ENCODE peak calls at places on chromosomes 16 and 17, in nine cellular contexts. One of them, this sample, is unnamed. For H3K36me3, the result is how much of the 10 kb centered on the place peaks cover.

GRCh38 chr17:56781944-56782737 is 51.6 kb downstream of the C17orf67 start:
- DNase-seq in K562: no peak
- DNase-seq in fibroblast of lung: no peak
- DNase-seq in cardiac muscle cell: no peak
- DNase-seq in CD4-positive, alpha-beta memory T cell: no peak
- DNase-seq in mucosa of descending colon: no peak
- DNase-seq in neural progenitor cell: no peak
- DNase-seq in psoas muscle: no peak
- DNase-seq in brain microvascular endothelial cell: no peak
- DNase-seq in this sample: no peak

GRCh38 chr17:40541060-40541872 is 24.0 kb downstream of the CCR7 start:
- DNase-seq in K562: peak
- DNase-seq in brain microvascular endothelial cell: no peak
- DNase-seq in psoas muscle: no peak
- DNase-seq in cardiac muscle cell: no peak
- DNase-seq in CD4-positive, alpha-beta memory T cell: peak
- DNase-seq in mucosa of descending colon: no peak
- DNase-seq in fibroblast of lung: no peak
- DNase-seq in neural progenitor cell: no peak
- DNase-seq in this sample: no peak

GRCh38 chr17:78839762-78840529 is 668 bp downstream of the USP36 start:
- DNase-seq in CD4-positive, alpha-beta memory T cell: peak
- DNase-seq in brain microvascular endothelial cell: peak
- DNase-seq in psoas muscle: peak
- DNase-seq in neural progenitor cell: peak
- DNase-seq in cardiac muscle cell: peak
- DNase-seq in mucosa of descending colon: peak
- DNase-seq in fibroblast of lung: peak
- DNase-seq in K562: peak
- DNase-seq in this sample: peak

GRCh38 chr17:57612202-57613071 is 132.7 kb downstream of the CCDC182 start:
- DNase-seq in mucosa of descending colon: no peak
- DNase-seq in K562: peak
- DNase-seq in CD4-positive, alpha-beta memory T cell: peak
- DNase-seq in psoas muscle: no peak
- DNase-seq in fibroblast of lung: no peak
- DNase-seq in brain microvascular endothelial cell: no peak
- DNase-seq in cardiac muscle cell: no peak
- DNase-seq in neural progenitor cell: peak
- DNase-seq in this sample: no peak

GRCh38 chr16:77945126-77945525 is 77.2 kb upstream of the CLEC3A start:
- DNase-seq in neural progenitor cell: no peak
- DNase-seq in mucosa of descending colon: no peak
- DNase-seq in K562: no peak
- DNase-seq in psoas muscle: no peak
- DNase-seq in cardiac muscle cell: no peak
- DNase-seq in brain microvascular endothelial cell: no peak
- DNase-seq in fibroblast of lung: no peak
- DNase-seq in CD4-positive, alpha-beta memory T cell: no peak
- DNase-seq in this sample: no peak

GRCh38 chr17:37743875-37744632 is 805 bp downstream of the HNF1B start:
- DNase-seq in cardiac muscle cell: no peak
- DNase-seq in neural progenitor cell: peak
- DNase-seq in brain microvascular endothelial cell: no peak
- DNase-seq in psoas muscle: no peak
- DNase-seq in K562: no peak
- DNase-seq in fibroblast of lung: no peak
- DNase-seq in mucosa of descending colon: peak
- DNase-seq in CD4-positive, alpha-beta memory T cell: no peak
- DNase-seq in this sample: no peak

GRCh38 chr16:14020141-14020540 is 51.0 kb upstream of the MRTFB start:
- DNase-seq in neural progenitor cell: no peak
- DNase-seq in psoas muscle: no peak
- DNase-seq in brain microvascular endothelial cell: no peak
- DNase-seq in mucosa of descending colon: no peak
- DNase-seq in fibroblast of lung: no peak
- DNase-seq in K562: no peak
- DNase-seq in CD4-positive, alpha-beta memory T cell: no peak
- DNase-seq in cardiac muscle cell: no peak
- DNase-seq in this sample: no peak

GRCh38 chr16:49599281-49599680 is 225.7 kb downstream of the C16orf78 start:
- DNase-seq in psoas muscle: no peak
- DNase-seq in cardiac muscle cell: no peak
- DNase-seq in brain microvascular endothelial cell: no peak
- DNase-seq in K562: no peak
- DNase-seq in mucosa of descending colon: no peak
- DNase-seq in fibroblast of lung: no peak
- DNase-seq in CD4-positive, alpha-beta memory T cell: no peak
- DNase-seq in neural progenitor cell: no peak
- DNase-seq in this sample: no peak

GRCh38 chr16:20763461-20764232 is at the start of gene ACSM3:
- DNase-seq in psoas muscle: no peak
- DNase-seq in brain microvascular endothelial cell: peak
- DNase-seq in neural progenitor cell: peak
- DNase-seq in K562: peak
- DNase-seq in cardiac muscle cell: peak
- DNase-seq in fibroblast of lung: peak
- DNase-seq in CD4-positive, alpha-beta memory T cell: peak
- DNase-seq in mucosa of descending colon: peak
- DNase-seq in this sample: peak

GRCh38 chr16:89863741-89864391 is 9.5 kb upstream of the TCF25 start:
- DNase-seq in psoas muscle: no peak
- DNase-seq in neural progenitor cell: no peak
- DNase-seq in CD4-positive, alpha-beta memory T cell: peak
- DNase-seq in mucosa of descending colon: peak
- DNase-seq in fibroblast of lung: peak
- DNase-seq in cardiac muscle cell: peak
- DNase-seq in brain microvascular endothelial cell: peak
- DNase-seq in K562: no peak
- DNase-seq in this sample: peak

GRCh38 chr17:13031718-13032350 is 14.0 kb upstream of the ELAC2 start:
- DNase-seq in CD4-positive, alpha-beta memory T cell: peak
- DNase-seq in neural progenitor cell: peak
- DNase-seq in cardiac muscle cell: peak
- DNase-seq in mucosa of descending colon: peak
- DNase-seq in brain microvascular endothelial cell: peak
- DNase-seq in K562: peak
- DNase-seq in fibroblast of lung: peak
- DNase-seq in psoas muscle: peak
- DNase-seq in this sample: peak

GRCh38 chr16:10583269-10583668 is 2.9 kb upstream of the EMP2 start:
- DNase-seq in mucosa of descending colon: no peak
- DNase-seq in fibroblast of lung: no peak
- DNase-seq in K562: no peak
- DNase-seq in CD4-positive, alpha-beta memory T cell: no peak
- DNase-seq in brain microvascular endothelial cell: no peak
- DNase-seq in cardiac muscle cell: no peak
- DNase-seq in psoas muscle: no peak
- DNase-seq in neural progenitor cell: no peak
- DNase-seq in this sample: no peak

GRCh38 chr17:57956311-57957119 is 1.3 kb upstream of the CUEDC1 start:
- DNase-seq in mucosa of descending colon: no peak
- DNase-seq in psoas muscle: no peak
- DNase-seq in K562: no peak
- DNase-seq in brain microvascular endothelial cell: no peak
- DNase-seq in fibroblast of lung: no peak
- DNase-seq in cardiac muscle cell: no peak
- DNase-seq in CD4-positive, alpha-beta memory T cell: peak
- DNase-seq in neural progenitor cell: no peak
- DNase-seq in this sample: peak

GRCh38 chr16:84700518-84701277 is 898 bp downstream of the USP10 start:
- DNase-seq in psoas muscle: no peak
- DNase-seq in brain microvascular endothelial cell: peak
- DNase-seq in CD4-positive, alpha-beta memory T cell: peak
- DNase-seq in K562: peak
- DNase-seq in neural progenitor cell: peak
- DNase-seq in mucosa of descending colon: peak
- DNase-seq in fibroblast of lung: peak
- DNase-seq in cardiac muscle cell: no peak
- DNase-seq in this sample: peak

GRCh38 chr16:660132-660458 is 7.8 kb upstream of the RHOT2 start:
- DNase-seq in psoas muscle: no peak
- DNase-seq in brain microvascular endothelial cell: no peak
- DNase-seq in K562: no peak
- DNase-seq in fibroblast of lung: no peak
- DNase-seq in neural progenitor cell: no peak
- DNase-seq in CD4-positive, alpha-beta memory T cell: no peak
- DNase-seq in cardiac muscle cell: no peak
- DNase-seq in mucosa of descending colon: no peak
- DNase-seq in this sample: no peak

GRCh38 chr17:17783825-17784598 is 52.8 kb downstream of the SREBF1 start:
- DNase-seq in mucosa of descending colon: peak
- DNase-seq in brain microvascular endothelial cell: no peak
- DNase-seq in psoas muscle: peak
- DNase-seq in fibroblast of lung: peak
- DNase-seq in CD4-positive, alpha-beta memory T cell: peak
- DNase-seq in neural progenitor cell: peak
- DNase-seq in K562: no peak
- DNase-seq in cardiac muscle cell: peak
- DNase-seq in this sample: peak

GRCh38 chr17:79821331-79822095 is 17.7 kb downstream of the CBX4 start:
- DNase-seq in cardiac muscle cell: no peak
- DNase-seq in mucosa of descending colon: no peak
- DNase-seq in psoas muscle: no peak
- DNase-seq in CD4-positive, alpha-beta memory T cell: no peak
- DNase-seq in K562: no peak
- DNase-seq in neural progenitor cell: no peak
- DNase-seq in brain microvascular endothelial cell: no peak
- DNase-seq in fibroblast of lung: no peak
- DNase-seq in this sample: no peak

GRCh38 chr17:5500247-5500803 is 14.0 kb downstream of the MIS12 start:
- DNase-seq in brain microvascular endothelial cell: no peak
- DNase-seq in cardiac muscle cell: no peak
- DNase-seq in CD4-positive, alpha-beta memory T cell: peak
- DNase-seq in K562: no peak
- DNase-seq in psoas muscle: no peak
- DNase-seq in mucosa of descending colon: no peak
- DNase-seq in fibroblast of lung: no peak
- DNase-seq in neural progenitor cell: no peak
- DNase-seq in this sample: no peak

GRCh38 chr16:47986031-47986430 is 169.8 kb downstream of the ABCC12 start:
- DNase-seq in K562: no peak
- DNase-seq in CD4-positive, alpha-beta memory T cell: no peak
- DNase-seq in mucosa of descending colon: no peak
- DNase-seq in psoas muscle: no peak
- DNase-seq in cardiac muscle cell: no peak
- DNase-seq in neural progenitor cell: no peak
- DNase-seq in fibroblast of lung: no peak
- DNase-seq in brain microvascular endothelial cell: no peak
- DNase-seq in this sample: no peak

GRCh38 chr17:71975998-71976649 is 144.7 kb upstream of the SOX9 start:
- DNase-seq in neural progenitor cell: peak
- DNase-seq in CD4-positive, alpha-beta memory T cell: no peak
- DNase-seq in fibroblast of lung: peak
- DNase-seq in mucosa of descending colon: peak
- DNase-seq in K562: no peak
- DNase-seq in cardiac muscle cell: peak
- DNase-seq in psoas muscle: peak
- DNase-seq in brain microvascular endothelial cell: peak
- DNase-seq in this sample: no peak

DNA sequence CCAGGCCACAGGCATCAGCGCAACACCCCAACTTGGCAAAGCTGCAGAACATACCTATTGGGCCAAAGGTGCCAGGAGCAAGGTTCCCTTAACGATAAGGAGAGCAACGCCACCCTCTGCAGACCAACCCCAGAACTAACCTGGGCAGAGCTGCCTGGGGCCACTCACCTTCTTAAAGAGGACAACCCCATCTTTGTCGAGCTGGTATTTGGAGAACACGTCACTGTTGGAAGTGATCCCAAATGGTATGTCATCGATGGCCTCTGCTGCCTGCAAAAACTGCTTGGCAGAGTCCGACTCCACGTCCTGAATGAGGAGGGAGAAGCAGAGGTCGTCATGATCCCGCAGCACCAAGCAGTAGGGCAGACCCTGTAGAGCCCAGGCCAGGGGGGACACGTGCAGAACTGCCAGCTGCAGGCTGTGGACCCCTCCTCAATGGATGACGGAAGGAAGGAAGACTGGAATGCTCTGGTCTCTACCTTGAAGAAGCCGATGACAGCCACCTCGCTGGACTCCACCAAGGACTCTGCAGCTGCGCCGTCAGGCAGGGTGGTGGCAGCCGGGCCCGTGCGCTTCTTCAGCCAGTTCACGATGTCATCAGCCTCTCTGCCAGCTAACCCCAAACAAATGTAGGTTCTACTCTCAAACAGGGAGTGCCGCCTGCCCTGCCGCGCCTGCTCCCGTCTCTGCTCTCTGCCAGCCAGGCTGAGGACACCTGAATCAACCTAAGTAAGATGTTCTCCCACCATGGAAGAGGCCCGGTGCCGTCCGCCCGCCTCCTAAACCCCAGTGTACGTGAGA is 5.2 kb downstream of the P4HB start:
- DNase-seq in cardiac muscle cell: no peak
- DNase-seq in mucosa of descending colon: no peak
- DNase-seq in neural progenitor cell: no peak
- DNase-seq in brain microvascular endothelial cell: no peak
- DNase-seq in CD4-positive, alpha-beta memory T cell: no peak
- DNase-seq in fibroblast of lung: no peak
- DNase-seq in psoas muscle: no peak
- DNase-seq in K562: no peak
- DNase-seq in this sample: no peak
- H3K36me3 ChIP-seq in cardiac muscle cell: under half
- H3K36me3 ChIP-seq in mucosa of descending colon: under half
- H3K36me3 ChIP-seq in neural progenitor cell: under half
- H3K36me3 ChIP-seq in brain microvascular endothelial cell: half or more
- H3K36me3 ChIP-seq in CD4-positive, alpha-beta memory T cell: under half
- H3K36me3 ChIP-seq in fibroblast of lung: under half
- H3K36me3 ChIP-seq in psoas muscle: under half
- H3K36me3 ChIP-seq in K562: half or more
- H3K36me3 ChIP-seq in this sample: half or more

GRCh38 chr17:49598918-49599317 is 23.2 kb downstream of the NXPH3 start:
- DNase-seq in cardiac muscle cell: no peak
- DNase-seq in K562: no peak
- DNase-seq in psoas muscle: no peak
- DNase-seq in mucosa of descending colon: no peak
- DNase-seq in neural progenitor cell: peak
- DNase-seq in CD4-positive, alpha-beta memory T cell: no peak
- DNase-seq in brain microvascular endothelial cell: no peak
- DNase-seq in fibroblast of lung: no peak
- DNase-seq in this sample: no peak
- H3K36me3 ChIP-seq in cardiac muscle cell: under half
- H3K36me3 ChIP-seq in K562: half or more
- H3K36me3 ChIP-seq in psoas muscle: under half
- H3K36me3 ChIP-seq in mucosa of descending colon: under half
- H3K36me3 ChIP-seq in neural progenitor cell: under half
- H3K36me3 ChIP-seq in CD4-positive, alpha-beta memory T cell: half or more
- H3K36me3 ChIP-seq in brain microvascular endothelial cell: under half
- H3K36me3 ChIP-seq in fibroblast of lung: under half
- H3K36me3 ChIP-seq in this sample: under half

GRCh38 chr17:8488931-8489330 is 53.2 kb downstream of the NDEL1 start:
- DNase-seq in fibroblast of lung: peak
- DNase-seq in CD4-positive, alpha-beta memory T cell: no peak
- DNase-seq in K562: peak
- DNase-seq in neural progenitor cell: no peak
- DNase-seq in psoas muscle: peak
- DNase-seq in cardiac muscle cell: peak
- DNase-seq in mucosa of descending colon: no peak
- DNase-seq in brain microvascular endothelial cell: peak
- DNase-seq in this sample: no peak
- H3K36me3 ChIP-seq in fibroblast of lung: under half
- H3K36me3 ChIP-seq in CD4-positive, alpha-beta memory T cell: under half
- H3K36me3 ChIP-seq in K562: half or more
- H3K36me3 ChIP-seq in neural progenitor cell: under half
- H3K36me3 ChIP-seq in psoas muscle: under half
- H3K36me3 ChIP-seq in cardiac muscle cell: half or more
- H3K36me3 ChIP-seq in mucosa of descending colon: under half
- H3K36me3 ChIP-seq in brain microvascular endothelial cell: half or more
- H3K36me3 ChIP-seq in this sample: under half

GRCh38 chr16:2933136-2933535 is 21.4 kb downstream of the FLYWCH1 start:
- DNase-seq in psoas muscle: no peak
- DNase-seq in CD4-positive, alpha-beta memory T cell: no peak
- DNase-seq in brain microvascular endothelial cell: no peak
- DNase-seq in fibroblast of lung: no peak
- DNase-seq in mucosa of descending colon: no peak
- DNase-seq in neural progenitor cell: no peak
- DNase-seq in K562: no peak
- DNase-seq in cardiac muscle cell: no peak
- DNase-seq in this sample: no peak
- H3K36me3 ChIP-seq in psoas muscle: under half
- H3K36me3 ChIP-seq in CD4-positive, alpha-beta memory T cell: under half
- H3K36me3 ChIP-seq in brain microvascular endothelial cell: under half
- H3K36me3 ChIP-seq in fibroblast of lung: under half
- H3K36me3 ChIP-seq in mucosa of descending colon: under half
- H3K36me3 ChIP-seq in neural progenitor cell: under half
- H3K36me3 ChIP-seq in K562: under half
- H3K36me3 ChIP-seq in cardiac muscle cell: under half
- H3K36me3 ChIP-seq in this sample: under half

This sample was measured in SJCRH30.